ENCODE peak calls at places on chromosomes 16 and 17, in five cellular contexts. X is stomach, G is prostate gland, A is HCT116, L is H1. P is an unnamed sample.

GRCh38 chr17:76246080-76247066 is 6.1 kb upstream of the RNF157 start:
- DNase-seq in L (no peak), X (no peak), G (no peak), A (no peak), P (peak)

GRCh38 chr16:75083826-75084225 is 32.8 kb downstream of the LDHD start:
- DNase-seq in X (peak), L (no peak), A (no peak), G (no peak), P (no peak)

GRCh38 chr16:49116873-49117272 is 164.8 kb downstream of the CBLN1 start:
- DNase-seq in G (no peak), L (no peak), X (no peak), A (no peak), P (no peak)

GRCh38 chr17:30819941-30820705 is 4.4 kb downstream of the CRLF3 start:
- DNase-seq in A (no peak), G (no peak), L (no peak), X (no peak), P (no peak)

GRCh38 chr16:88638323-88639230 is at the start of gene IL17C:
- DNase-seq in A (no peak), G (no peak), L (no peak), X (peak), P (no peak)

GRCh38 chr16:87534751-87535150 is 41.9 kb upstream of the ZCCHC14 start:
- DNase-seq in L (no peak), X (no peak), G (no peak), A (no peak), P (no peak)

GRCh38 chr17:55177159-55177913 is 87.4 kb upstream of the HLF start:
- DNase-seq in L (no peak), G (no peak), A (no peak), X (no peak), P (no peak)

GRCh38 chr17:83100853-83101391 is 21.5 kb downstream of the METRNL start:
- DNase-seq in A (no peak), L (no peak), G (no peak), X (no peak), P (peak)

GRCh38 chr16:67181346-67181745 is 2.4 kb downstream of the MATCAP1 start:
- DNase-seq in X (no peak), A (no peak), L (no peak), G (no peak), P (no peak)

GRCh38 chr16:74123826-74124225 is 172.8 kb upstream of the PSMD7 start:
- DNase-seq in G (no peak), X (no peak), L (no peak), A (no peak), P (no peak)

GRCh38 chr16:30565984-30566383 is 5.5 kb downstream of the ZNF688 start:
- DNase-seq in L (no peak), X (no peak), A (no peak), G (no peak), P (no peak)

GRCh38 chr17:43637563-43638323 is 24.0 kb downstream of the MEOX1 start:
- DNase-seq in G (no peak), X (no peak), L (no peak), A (no peak), P (no peak)

GRCh38 chr16:65024649-65025243 is 97.1 kb downstream of the CDH11 start:
- DNase-seq in X (no peak), A (no peak), G (no peak), L (no peak), P (no peak)

GRCh38 chr16:47136101-47136820 is 7.5 kb downstream of the NETO2 start:
- DNase-seq in X (no peak), G (no peak), L (no peak), A (peak), P (no peak)

GRCh38 chr17:2865228-2865627 is 69.0 kb downstream of the RAP1GAP2 start:
- DNase-seq in L (no peak), G (no peak), X (peak), A (no peak), P (no peak)

GRCh38 chr16:27708651-27709050 is 158.7 kb downstream of the KATNIP start:
- DNase-seq in A (no peak), L (no peak), X (no peak), G (no peak), P (no peak)

GRCh38 chr16:24150282-24150681 is 105.9 kb upstream of the CACNG3 start:
- DNase-seq in X (no peak), G (no peak), A (no peak), L (no peak), P (no peak)

GRCh38 chr16:54277845-54278703 is 8.5 kb downstream of the IRX3 start:
- DNase-seq in L (no peak), G (peak), A (no peak), X (peak), P (no peak)

GRCh38 chr16:53115773-53116172 is 61.0 kb downstream of the CHD9 start:
- DNase-seq in A (no peak), G (no peak), X (no peak), L (no peak), P (no peak)

GRCh38 chr16:53123753-53124152 is 69.0 kb downstream of the CHD9 start:
- DNase-seq in G (no peak), A (no peak), X (no peak), L (no peak), P (no peak)

GRCh38 chr16:53121666-53122065 is 66.9 kb downstream of the CHD9 start:
- DNase-seq in X (no peak), L (no peak), A (no peak), G (no peak), P (no peak)

GRCh38 chr16:53126390-53126789 is 71.6 kb downstream of the CHD9 start:
- DNase-seq in G (no peak), L (no peak), X (no peak), A (no peak), P (no peak)

DNA sequence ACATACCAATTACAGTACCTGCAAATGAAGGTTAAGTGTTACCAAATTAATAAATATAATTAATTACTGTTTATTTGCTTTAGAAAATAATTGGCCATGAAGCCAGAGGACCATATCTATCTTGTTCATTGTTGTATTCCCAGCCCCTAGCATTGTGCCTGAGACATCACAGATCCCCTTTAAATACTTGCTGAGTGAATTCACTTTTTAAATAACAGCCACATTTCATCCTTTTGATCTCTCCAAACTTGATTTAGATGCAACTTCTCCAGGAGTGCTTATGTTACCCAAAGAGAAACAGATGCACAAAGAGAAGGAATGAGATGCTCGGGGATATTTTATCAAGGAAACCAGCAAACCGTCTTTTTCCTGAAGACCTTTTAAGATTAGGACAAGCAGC is 66.3 kb downstream of the CHD9 start:
- DNase-seq in G (no peak), A (no peak), L (no peak), X (no peak), P (no peak)
- TF ChIP-seq POLR2AphosphoS5 in G (no peak), A (no peak), L (no peak), X (no peak), P (no peak)

DNA sequence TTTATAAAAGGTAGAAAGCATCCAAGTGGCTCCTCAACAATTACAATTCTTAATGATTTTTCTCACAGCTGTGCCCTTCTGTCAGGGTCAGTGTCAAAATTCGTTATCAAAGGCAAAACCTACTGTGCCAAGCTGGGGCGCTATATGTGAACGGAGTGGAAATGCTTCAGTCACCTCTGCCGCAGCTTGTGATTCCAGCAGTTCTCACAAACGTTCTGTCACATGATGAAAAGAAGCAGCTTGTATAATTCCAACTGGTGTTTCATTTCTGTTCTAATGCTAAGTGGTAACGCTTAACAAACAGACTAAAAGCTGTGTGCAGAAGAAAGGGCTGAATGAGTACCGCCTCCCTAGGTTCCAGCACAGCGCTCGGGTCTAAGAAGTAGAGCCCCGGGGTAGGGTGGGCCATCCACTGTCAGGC is 14.2 kb downstream of the PLD6 start:
- DNase-seq in X (no peak), A (no peak), L (no peak), G (no peak), P (no peak)
- TF ChIP-seq POLR2AphosphoS5 in X (no peak), A (no peak), L (no peak), G (peak), P (no peak)

GRCh38 chr16:85523602-85524364 is 89.3 kb upstream of the GSE1 start:
- DNase-seq in X (peak), A (no peak), G (no peak), L (peak), P (no peak)
- TF ChIP-seq POLR2AphosphoS5 in X (no peak), A (no peak), G (no peak), L (no peak), P (no peak)

DNA sequence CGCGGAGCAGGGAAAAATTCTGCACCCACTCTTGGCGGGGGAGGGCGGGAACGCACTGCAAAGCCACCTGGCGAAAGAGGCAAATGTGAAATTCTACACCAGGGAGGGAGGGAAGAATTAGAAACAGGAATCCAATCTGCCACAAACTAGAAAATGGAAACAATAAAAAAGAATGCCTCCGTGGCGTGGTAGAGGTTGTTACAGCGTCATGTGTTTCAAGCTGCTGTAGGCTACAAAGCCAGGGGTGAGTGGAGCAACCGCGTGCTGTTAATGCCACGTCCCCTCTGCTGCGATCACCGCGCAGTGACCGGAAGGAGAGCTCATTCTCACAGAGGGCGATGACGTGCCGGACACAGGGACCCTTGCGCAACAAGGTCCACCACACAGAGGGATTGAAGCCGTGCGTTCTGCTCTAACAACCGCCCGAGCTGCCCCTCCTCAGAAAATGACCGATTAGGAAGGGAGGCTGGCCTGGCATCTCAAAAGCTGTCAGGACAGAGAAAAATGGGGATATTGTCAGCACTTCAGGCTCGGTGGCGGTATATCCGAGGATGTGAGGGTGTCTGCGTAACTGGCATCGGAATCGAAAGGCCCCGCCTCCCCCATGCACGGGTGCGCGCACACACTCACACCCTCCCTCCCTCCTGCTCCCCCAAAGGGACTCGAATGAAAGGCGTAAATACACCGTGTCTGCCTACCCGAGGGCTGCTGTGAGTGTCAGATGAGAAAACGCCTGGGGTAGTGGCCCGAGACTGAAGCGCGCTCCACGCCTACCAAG is 70.8 kb upstream of the TNRC6C start:
- DNase-seq in L (no peak), X (peak), G (peak), A (no peak), P (peak)
- TF ChIP-seq POLR2AphosphoS5 in L (no peak), X (peak), G (peak), A (no peak), P (no peak)

GRCh38 chr17:15651583-15652110 is 32.1 kb upstream of the FBXW10B start:
- DNase-seq in L (peak), A (peak), X (peak), G (peak), P (peak)
- TF ChIP-seq POLR2AphosphoS5 in L (no peak), A (peak), X (peak), G (peak), P (no peak)

GRCh38 chr17:63932721-63933120 is 590 bp upstream of the CD79B start:
- DNase-seq in A (no peak), L (no peak), G (no peak), X (no peak), P (no peak)

GRCh38 chr17:63928966-63929695 is 3.0 kb downstream of the CD79B start:
- DNase-seq in A (no peak), G (no peak), X (no peak), L (no peak), P (no peak)

GRCh38 chr17:63929860-63930766 is 2.0 kb downstream of the CD79B start:
- DNase-seq in L (no peak), G (peak), A (no peak), X (no peak), P (no peak)

GRCh38 chr17:63932008-63932561 is at the start of gene CD79B:
- DNase-seq in G (no peak), X (no peak), A (no peak), L (no peak), P (peak)

GRCh38 chr17:63930951-63931575 is 1.1 kb downstream of the CD79B start:
- DNase-seq in X (peak), A (no peak), L (no peak), G (no peak), P (peak)
- TF ChIP-seq POLR2AphosphoS5 in X (no peak), A (no peak), L (no peak), G (no peak), P (no peak)

GRCh38 chr17:47724705-47725104 is 8.3 kb upstream of the TBX21 start:
- DNase-seq in L (no peak), G (no peak), A (no peak), X (no peak), P (no peak)
- TF ChIP-seq POLR2AphosphoS5 in L (no peak), G (no peak), A (no peak), X (no peak), P (no peak)

P was measured in GM12891.